ENCODE peak calls at places on chromosomes 1 and 21, in six cellular contexts. M is PC-3, I is SK-N-SH, K is GM23248, Z is MM.1S, T is HCT116. B is an unnamed sample.
A peak's percentile ranks its signal among the peaks of the same experiment; 100 is the strongest.

GRCh38 chr21:42337830-42338729 is 12.7 kb downstream of the TFF2 start:
- DNase-seq in T (no peak), K (peak; percentile 67), Z (peak; percentile 51), M (peak; percentile 95), I (peak; percentile 55), B (peak; percentile 87)

GRCh38 chr21:22554690-22555316 is 1556.6 kb downstream of the NCAM2 start:
- DNase-seq in K (no peak), Z (no peak), M (no peak), I (no peak), T (no peak), B (no peak)

GRCh38 chr1:38334930-38335592 is 288.5 kb upstream of the POU3F1 start:
- DNase-seq in Z (no peak), T (no peak), M (no peak), K (no peak), I (no peak), B (no peak)

GRCh38 chr1:83905315-83905907 is 93.5 kb downstream of the TTLL7 start:
- DNase-seq in Z (peak; percentile 8), T (no peak), I (peak; percentile 7), M (peak; percentile 51), K (peak; percentile 52), B (peak; percentile 21)

GRCh38 chr1:246492611-246493245 is 14.4 kb downstream of the SMYD3 start:
- DNase-seq in M (peak; percentile 83), T (peak; percentile 39), Z (peak; percentile 48), I (peak; percentile 76), K (peak; percentile 89), B (peak; percentile 81)

GRCh38 chr1:223716302-223716862 is 4.0 kb downstream of the CAPN2 start:
- DNase-seq in T (no peak), I (peak; percentile 75), Z (peak; percentile 89), K (peak; percentile 60), M (no peak), B (no peak)

GRCh38 chr1:7693662-7694061 is 77.4 kb upstream of the VAMP3 start:
- DNase-seq in K (no peak), T (no peak), Z (no peak), M (no peak), I (no peak), B (no peak)

GRCh38 chr1:8763888-8764287 is 53.6 kb downstream of the RERE start:
- DNase-seq in T (no peak), M (no peak), Z (no peak), K (no peak), I (no peak), B (peak; percentile 13)

GRCh38 chr1:7552402-7552801 is 218.7 kb upstream of the VAMP3 start:
- DNase-seq in T (no peak), Z (no peak), I (no peak), K (no peak), M (no peak), B (no peak)

GRCh38 chr1:109649380-109649987 is 6.4 kb upstream of the GSTM4 start:
- DNase-seq in T (peak; percentile 18), Z (no peak), M (peak; percentile 37), I (peak; percentile 56), K (peak; percentile 76), B (no peak)

GRCh38 chr21:33973268-33973667 is 57.7 kb upstream of the ATP5PO start:
- DNase-seq in I (no peak), M (no peak), T (no peak), Z (no peak), K (no peak), B (no peak)

GRCh38 chr1:1106510-1107221 is 9.2 kb downstream of the C1orf159 start:
- DNase-seq in I (no peak), T (no peak), K (no peak), Z (no peak), M (no peak), B (no peak)

GRCh38 chr1:94801919-94802546 is 18.1 kb upstream of the SLC44A3 start:
- DNase-seq in K (peak; percentile 91), T (peak; percentile 68), Z (peak; percentile 26), M (peak; percentile 83), I (peak; percentile 47), B (peak; percentile 63)

GRCh38 chr1:108533351-108534083 is 26.4 kb upstream of the EEIG2 start:
- DNase-seq in I (no peak), T (no peak), K (no peak), Z (no peak), M (peak; percentile 59), B (no peak)

GRCh38 chr1:78673120-78673519 is 23.5 kb downstream of the IFI44 start:
- DNase-seq in Z (no peak), K (no peak), T (no peak), I (no peak), M (no peak), B (peak; percentile 39)

GRCh38 chr1:53729536-53730485 is 9.2 kb downstream of the GLIS1 start:
- DNase-seq in I (no peak), K (no peak), Z (no peak), M (no peak), T (no peak), B (no peak)

GRCh38 chr1:169367096-169367685 is 406 bp downstream of the NME7 start:
- DNase-seq in M (no peak), K (no peak), I (peak; percentile 3), T (no peak), Z (peak; percentile 9), B (peak; percentile 2)

GRCh38 chr1:179087665-179088064 is 5.8 kb downstream of the TOR3A start:
- DNase-seq in I (no peak), T (no peak), M (no peak), Z (no peak), K (peak; percentile 23), B (peak; percentile 24)

GRCh38 chr21:43289442-43289841 is 120.6 kb downstream of the CRYAA start:
- DNase-seq in M (no peak), I (no peak), K (no peak), T (no peak), Z (no peak), B (no peak)

GRCh38 chr1:31704261-31705079 is 653 bp upstream of the COL16A1 start:
- DNase-seq in M (peak; percentile 37), Z (no peak), I (peak; percentile 18), T (no peak), K (peak; percentile 89), B (peak; percentile 19)

GRCh38 chr1:165222580-165222979 is 133.9 kb downstream of the LMX1A start:
- DNase-seq in T (no peak), Z (no peak), I (no peak), M (no peak), K (no peak), B (no peak)

GRCh38 chr21:45109831-45110492 is 35.6 kb downstream of the ADARB1 start:
- DNase-seq in T (no peak), K (no peak), I (no peak), Z (peak; percentile 91), M (no peak), B (no peak)

GRCh38 chr1:247627951-247628350 is 22.6 kb downstream of the OR2G3 start:
- DNase-seq in M (no peak), T (no peak), Z (no peak), K (no peak), I (no peak), B (no peak)

GRCh38 chr1:57363643-57364042 is 60.2 kb downstream of the DAB1 start:
- DNase-seq in I (no peak), K (no peak), Z (no peak), M (no peak), T (no peak), B (no peak)

GRCh38 chr1:183290628-183291027 is 104.6 kb downstream of the LAMC2 start:
- DNase-seq in T (no peak), K (no peak), I (no peak), Z (no peak), M (no peak), B (no peak)

GRCh38 chr1:201354151-201354900 is 23.2 kb downstream of the TNNT2 start:
- DNase-seq in I (no peak), T (no peak), Z (no peak), K (no peak), M (no peak), B (no peak)

GRCh38 chr1:201791051-201791774 is 37.7 kb upstream of the IPO9 start:
- DNase-seq in T (no peak), M (no peak), I (no peak), Z (no peak), K (no peak), B (no peak)

GRCh38 chr1:117757668-117758067 is 151.8 kb downstream of the TENT5C start:
- DNase-seq in M (peak; percentile 53), Z (no peak), I (no peak), K (peak; percentile 93), T (no peak), B (no peak)

GRCh38 chr21:38702196-38702595 is 103.5 kb upstream of the ETS2 start:
- DNase-seq in K (no peak), Z (no peak), I (no peak), M (no peak), T (no peak), B (no peak)
- H3K9ac ChIP-seq in K (no peak overlapping the region), Z (no peak overlapping the region), I (no peak overlapping the region), M (no peak overlapping the region), T (no peak overlapping the region), B (no peak overlapping the region)

DNA sequence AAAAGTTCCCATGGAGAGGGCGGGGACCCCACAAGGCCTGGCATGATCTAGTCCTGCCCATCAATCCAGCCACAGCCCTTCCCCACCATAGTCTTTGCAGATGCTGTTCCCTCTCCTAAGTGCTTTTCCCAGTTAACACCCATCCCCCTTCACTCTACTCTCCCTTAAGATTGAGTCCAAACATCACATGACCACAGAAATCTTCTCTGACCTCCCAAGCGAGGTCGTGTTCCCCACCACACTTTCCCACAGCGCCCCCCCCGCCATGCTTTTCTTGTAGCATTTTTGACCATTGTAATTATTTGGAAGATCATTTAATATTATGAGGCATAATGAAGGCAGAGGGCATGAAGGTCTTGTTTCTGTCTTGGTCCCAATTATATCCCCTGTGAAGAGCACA is 4.3 kb upstream of the HSPG2 start:
- DNase-seq in T (no peak), I (no peak), Z (no peak), M (no peak), K (no peak), B (no peak)
- H3K4me1 ChIP-seq in T (peaks cover 60% of the 10 kb centered on the region), I (peaks cover 26% of the 10 kb centered on the region), Z (no peaks in the 10 kb centered on the region), M (peaks cover 17% of the 10 kb centered on the region), K (peaks cover 45% of the 10 kb centered on the region), B (peaks cover 41% of the 10 kb centered on the region)

GRCh38 chr1:55402117-55402516 is 187.0 kb upstream of the USP24 start:
- DNase-seq in M (no peak), I (no peak), T (no peak), Z (no peak), K (peak; percentile 88), B (no peak)
- TF ChIP-seq EZH2phosphoT487 in M (no peak), I (no peak), T (no peak), Z (no peak), K (no peak), B (no peak)

GRCh38 chr1:205435904-205436573 is 14.2 kb upstream of the LEMD1 start:
- DNase-seq in M (no peak), K (peak; percentile 32), I (no peak), Z (no peak), T (no peak), B (peak; percentile 76)

GRCh38 chr1:205434738-205435137 is 12.9 kb upstream of the LEMD1 start:
- DNase-seq in T (no peak), M (no peak), Z (peak; percentile 68), K (no peak), I (no peak), B (no peak)

GRCh38 chr1:205438213-205439158 is 16.6 kb upstream of the LEMD1 start:
- DNase-seq in Z (no peak), T (peak; percentile 45), I (peak; percentile 83), M (peak; percentile 61), K (peak; percentile 77), B (no peak)

GRCh38 chr1:205437570-205437969 is 15.7 kb upstream of the LEMD1 start:
- DNase-seq in M (no peak), I (no peak), T (no peak), Z (no peak), K (no peak), B (no peak)

GRCh38 chr1:205436776-205437485 is 15.1 kb upstream of the LEMD1 start:
- DNase-seq in I (no peak), Z (no peak), T (no peak), K (no peak), M (no peak), B (no peak)
- H3K9ac ChIP-seq in I (no peak overlapping the region), Z (no peak overlapping the region), T (no peak overlapping the region), K (no peak overlapping the region), M (no peak overlapping the region), B (no peak overlapping the region)

B was measured in neural progenitor cell.